ENCODE peak calls at places on chromosomes 13 and 19, in four cellular contexts. I, J, Q and L are unnamed samples.

GRCh38 chr19:18329035-18329376 is 6.1 kb upstream of the LSM4 start:
- DNase-seq in I (no peak), Q (no peak), J (no peak), L (no peak)

GRCh38 chr13:62997696-62998095 is 1582.0 kb upstream of the PCDH20 start:
- DNase-seq in I (no peak), Q (no peak), J (no peak), L (no peak)

GRCh38 chr13:112849500-112849899 is 119.5 kb upstream of the MCF2L start:
- DNase-seq in Q (no peak), I (no peak), J (no peak), L (no peak)

GRCh38 chr19:9342610-9343304 is 18.8 kb downstream of the ZNF559 start:
- DNase-seq in J (no peak), I (no peak), Q (no peak), L (no peak)

GRCh38 chr19:14096272-14096992 is 5.9 kb upstream of the SAMD1 start:
- DNase-seq in I (no peak), Q (no peak), J (no peak), L (no peak)

GRCh38 chr13:99341969-99342722 is 34.9 kb upstream of the GPR183 start:
- DNase-seq in Q (no peak), J (no peak), I (no peak), L (no peak)

GRCh38 chr19:49212302-49212701 is 54.7 kb downstream of the TRPM4 start:
- DNase-seq in I (no peak), Q (no peak), J (no peak), L (no peak)

GRCh38 chr19:18476507-18477041 is 38.6 kb upstream of the ISYNA1 start:
- DNase-seq in Q (no peak), J (no peak), I (no peak), L (no peak)

GRCh38 chr19:38665950-38666661 is 18.7 kb downstream of the ACTN4 start:
- DNase-seq in Q (no peak), I (no peak), J (no peak), L (peak)

GRCh38 chr13:93147293-93147645 is 79.3 kb upstream of the GPC6 start:
- DNase-seq in Q (no peak), J (no peak), I (no peak), L (no peak)

GRCh38 chr13:94710081-94710809 is 2.1 kb downstream of the SOX21 start:
- DNase-seq in J (no peak), Q (no peak), I (no peak), L (no peak)

GRCh38 chr13:97892717-97893116 is 60.8 kb upstream of the IPO5 start:
- DNase-seq in Q (no peak), I (no peak), J (no peak), L (no peak)

GRCh38 chr19:34766386-34766785 is 6.6 kb downstream of the ZNF599 start:
- DNase-seq in I (no peak), J (no peak), Q (no peak), L (no peak)

GRCh38 chr19:15288146-15288963 is 44.0 kb downstream of the BRD4 start:
- DNase-seq in J (no peak), I (no peak), Q (no peak), L (no peak)

GRCh38 chr19:30023330-30023729 is 81.3 kb downstream of the URI1 start:
- DNase-seq in I (no peak), J (no peak), Q (no peak), L (no peak)

GRCh38 chr19:44803442-44804428 is 5.2 kb upstream of the BCAM start:
- DNase-seq in Q (no peak), I (no peak), J (no peak), L (no peak)

GRCh38 chr13:110651271-110651670 is 35.9 kb downstream of the NAXD start:
- DNase-seq in Q (no peak), I (no peak), J (no peak), L (no peak)

GRCh38 chr13:50080158-50080855 is 65.1 kb downstream of the KCNRG start:
- DNase-seq in J (no peak), I (peak), Q (no peak), L (peak)

GRCh38 chr19:15562145-15562544 is 52.9 kb upstream of the CYP4F8 start:
- DNase-seq in Q (no peak), I (no peak), J (no peak), L (no peak)

GRCh38 chr13:94967183-94968039 is 255.1 kb upstream of the SOX21 start:
- DNase-seq in Q (no peak), J (no peak), I (no peak), L (peak)

GRCh38 chr19:39765091-39766076 is 13.3 kb upstream of the LEUTX start:
- DNase-seq in I (peak), Q (peak), J (no peak), L (peak)
- TF ChIP-seq CTCF in I (peak), Q (no peak), J (no peak), L (peak)

DNA sequence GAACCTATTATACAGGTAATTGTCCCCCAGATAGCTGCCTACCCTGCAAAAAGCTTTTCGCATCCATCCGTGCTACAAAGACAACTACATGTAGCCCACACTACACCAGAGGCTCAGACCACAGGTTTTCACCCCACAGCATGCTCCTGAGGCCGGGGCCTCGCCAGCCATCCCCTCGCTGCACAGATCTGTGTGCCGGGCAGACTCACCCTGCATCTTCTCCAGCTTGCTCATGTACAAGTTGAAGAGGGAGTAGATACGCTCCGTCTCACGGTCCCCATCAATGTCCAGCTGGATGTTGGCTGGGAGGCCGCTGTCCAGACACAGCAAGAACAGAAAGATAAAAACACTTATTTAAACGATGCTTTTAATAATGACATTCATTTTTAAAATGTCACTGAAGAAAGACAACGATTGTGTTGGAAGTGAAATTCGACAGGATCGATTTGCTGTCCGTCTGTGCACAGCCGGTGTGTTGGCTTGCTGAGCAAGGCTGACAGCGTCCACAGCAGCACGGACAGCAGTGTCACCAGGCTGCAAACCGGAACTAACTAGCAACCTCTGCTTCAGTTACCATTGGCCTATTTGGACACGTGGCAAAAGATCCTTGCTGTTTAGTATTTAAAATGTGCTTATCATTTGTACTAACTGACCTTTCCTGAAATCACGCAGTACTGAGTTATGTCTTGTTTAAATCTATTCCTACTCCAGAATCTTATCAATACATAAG is 18.6 kb upstream of the C13orf46 start:
- DNase-seq in I (no peak), Q (no peak), J (no peak), L (no peak)
- TF ChIP-seq CTCF in I (no peak), Q (no peak), J (no peak), L (no peak)

GRCh38 chr19:12943437-12944044 is 2.1 kb upstream of the RAD23A start:
- DNase-seq in J (no peak), I (no peak), Q (no peak), L (no peak)
- TF ChIP-seq CTCF in J (no peak), I (no peak), Q (no peak), L (no peak)

GRCh38 chr13:54513254-54513653 is 1484.6 kb downstream of the OLFM4 start:
- DNase-seq in I (no peak), Q (no peak), J (no peak), L (no peak)
- TF ChIP-seq CTCF in I (no peak), Q (no peak), J (no peak), L (no peak)

GRCh38 chr19:3977242-3978143 is 6.6 kb upstream of the DAPK3 start:
- DNase-seq in I (no peak), Q (no peak), J (no peak), L (no peak)
- TF ChIP-seq CTCF in I (no peak), Q (no peak), J (no peak), L (peak)

DNA sequence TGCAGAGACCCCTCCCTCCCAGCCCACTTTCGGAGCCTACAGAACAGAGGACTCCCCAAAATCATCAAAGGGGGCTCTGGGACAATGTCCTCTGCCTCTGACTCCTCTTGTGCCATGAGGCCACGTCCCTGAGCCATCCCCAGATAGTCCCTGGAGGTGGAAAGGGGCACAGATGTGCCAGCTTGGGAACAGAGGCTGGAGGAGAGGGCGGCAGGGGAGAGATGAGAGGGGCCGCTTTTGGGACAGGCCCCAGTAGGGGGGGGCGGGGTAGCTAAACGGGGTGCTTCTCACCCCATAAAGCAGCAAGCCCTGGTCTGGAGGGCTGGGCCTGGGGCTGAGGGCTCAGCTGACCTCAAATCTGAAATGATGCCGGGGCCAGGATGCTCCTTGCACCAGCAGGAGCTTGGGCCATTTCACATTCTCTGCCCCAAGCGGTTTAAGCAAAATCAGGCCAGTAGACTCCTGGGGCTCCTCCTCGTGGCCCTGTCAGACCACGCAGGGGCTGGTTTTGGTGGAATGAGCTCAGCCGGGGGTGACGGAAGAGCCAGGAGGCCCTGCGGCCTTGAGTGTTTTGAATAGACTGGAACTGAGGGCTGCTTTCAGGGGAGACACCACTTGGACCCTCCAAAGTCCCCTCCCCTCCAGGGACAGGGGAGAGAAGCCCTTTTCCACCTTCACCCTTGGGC is 27.1 kb downstream of the ONECUT3 start:
- DNase-seq in J (no peak), Q (no peak), I (no peak), L (no peak)
- TF ChIP-seq CTCF in J (no peak), Q (no peak), I (no peak), L (no peak)